ENCODE peak calls at places on chromosomes 1 and 21, in seven cellular contexts. W is SK-N-SH; R is transverse colon; U is lower lobe of right lung; I is CD8-positive, alpha-beta T cell; T is heart left ventricle; L is fibroblast of lung. B is an unnamed sample.

GRCh38 chr1:175307160-175307559 is 114.6 kb upstream of the KIAA0040 start:
- DNase-seq in W (no peak), R (no peak), U (no peak), I (no peak), T (no peak), L (no peak), B (no peak)

GRCh38 chr1:42162181-42162580 is 2.4 kb downstream of the GUCA2A start:
- DNase-seq in W (no peak), R (no peak), U (no peak), I (no peak), T (no peak), L (no peak), B (no peak)

GRCh38 chr1:29998686-29999085 is 724.7 kb downstream of the MATN1 start:
- DNase-seq in W (no peak), R (no peak), U (no peak), I (no peak), T (no peak), L (no peak), B (no peak)

GRCh38 chr1:147084273-147085096 is 87.8 kb downstream of the PRKAB2 start:
- DNase-seq in W (peak), R (peak), U (peak), I (peak), T (peak), L (peak), B (peak)

GRCh38 chr1:68949999-68950398 is 453.1 kb upstream of the DEPDC1 start:
- DNase-seq in W (no peak), R (no peak), U (no peak), I (no peak), T (no peak), L (no peak), B (no peak)

GRCh38 chr1:72062584-72062983 is 219.8 kb downstream of the NEGR1 start:
- DNase-seq in W (no peak), R (no peak), U (no peak), I (no peak), T (no peak), L (peak), B (no peak)

GRCh38 chr1:32742132-32742947 is 39.8 kb upstream of the SYNC start:
- DNase-seq in W (peak), R (peak), U (no peak), I (no peak), T (no peak), L (no peak), B (no peak)

GRCh38 chr1:147089457-147089856 is 82.8 kb downstream of the PRKAB2 start:
- DNase-seq in W (no peak), R (no peak), U (no peak), I (no peak), T (no peak), L (no peak), B (no peak)

GRCh38 chr1:52659356-52659755 is 26.4 kb downstream of the SHISAL2A start:
- DNase-seq in W (no peak), R (no peak), U (no peak), I (no peak), T (no peak), L (no peak), B (no peak)

GRCh38 chr1:56627636-56628039 is 17.5 kb upstream of the PRKAA2 start:
- DNase-seq in W (no peak), R (no peak), U (no peak), I (no peak), T (no peak), L (peak), B (no peak)

GRCh38 chr1:234730542-234731370 is 120.8 kb upstream of the IRF2BP2 start:
- DNase-seq in W (no peak), R (no peak), U (no peak), I (no peak), T (no peak), L (no peak), B (no peak)

GRCh38 chr21:36120304-36120902 is 14.5 kb upstream of the CBR3 start:
- DNase-seq in W (no peak), R (no peak), U (no peak), I (no peak), T (peak), L (peak), B (peak)

GRCh38 chr1:234772345-234773147 is 162.6 kb upstream of the IRF2BP2 start:
- DNase-seq in W (no peak), R (peak), U (peak), I (peak), T (peak), L (peak), B (peak)

GRCh38 chr1:156963621-156964020 is 43.2 kb downstream of the LRRC71 start:
- DNase-seq in W (no peak), R (no peak), U (peak), I (peak), T (no peak), L (peak), B (no peak)

GRCh38 chr1:223248001-223248786 is 105.1 kb upstream of the TLR5 start:
- DNase-seq in W (no peak), R (no peak), U (no peak), I (no peak), T (no peak), L (no peak), B (no peak)

GRCh38 chr1:89405275-89405929 is 41.5 kb downstream of the GBP6 start:
- DNase-seq in W (no peak), R (no peak), U (no peak), I (no peak), T (no peak), L (no peak), B (no peak)

GRCh38 chr1:230868736-230869385 is 540 bp upstream of the C1orf198 start:
- DNase-seq in W (no peak), R (peak), U (peak), I (no peak), T (no peak), L (peak), B (peak)

GRCh38 chr1:38527373-38527966 is 332.1 kb downstream of the RRAGC start:
- DNase-seq in W (no peak), R (peak), U (peak), I (no peak), T (no peak), L (no peak), B (no peak)

GRCh38 chr1:217211484-217211883 is 419.4 kb downstream of the GPATCH2 start:
- DNase-seq in W (no peak), R (no peak), U (no peak), I (no peak), T (no peak), L (no peak), B (no peak)

GRCh38 chr21:37358392-37358791 is 8.2 kb upstream of the DYRK1A start:
- DNase-seq in W (no peak), R (no peak), U (no peak), I (no peak), T (no peak), L (no peak), B (no peak)

GRCh38 chr1:22831729-22832413 is 121.2 kb downstream of the EPHB2 start:
- DNase-seq in W (no peak), R (peak), U (peak), I (no peak), T (no peak), L (peak), B (peak)

GRCh38 chr1:45205000-45205909 is 1.1 kb downstream of the ZSWIM5 start:
- DNase-seq in W (peak), R (peak), U (peak), I (no peak), T (peak), L (peak), B (peak)

GRCh38 chr1:173864179-173864867 is 3.5 kb downstream of the GAS5 start:
- DNase-seq in W (no peak), R (no peak), U (no peak), I (no peak), T (no peak), L (no peak), B (no peak)

GRCh38 chr21:37380349-37381323 is 14.1 kb downstream of the DYRK1A start:
- DNase-seq in W (no peak), R (no peak), U (no peak), I (no peak), T (peak), L (no peak), B (peak)

GRCh38 chr1:172417552-172417951 is 2.9 kb upstream of the C1orf105 start:
- DNase-seq in W (no peak), R (no peak), U (no peak), I (no peak), T (no peak), L (no peak), B (no peak)

GRCh38 chr1:18288609-18289219 is 181.1 kb downstream of the IGSF21 start:
- DNase-seq in W (peak), R (no peak), U (no peak), I (no peak), T (no peak), L (no peak), B (no peak)

GRCh38 chr1:43779266-43779665 is 71.9 kb downstream of the ST3GAL3 start:
- DNase-seq in W (no peak), R (no peak), U (no peak), I (no peak), T (no peak), L (no peak), B (no peak)

GRCh38 chr1:96660503-96660902 is 61.1 kb upstream of the PTBP2 start:
- DNase-seq in W (no peak), R (no peak), U (no peak), I (no peak), T (no peak), L (peak), B (no peak)

GRCh38 chr1:185108324-185108723 is 48.4 kb downstream of the TRMT1L start:
- DNase-seq in W (no peak), R (no peak), U (no peak), I (no peak), T (no peak), L (peak), B (no peak)

GRCh38 chr1:10724948-10725852 is 71.2 kb downstream of the CASZ1 start:
- DNase-seq in W (peak), R (no peak), U (peak), I (no peak), T (peak), L (peak), B (peak)

GRCh38 chr1:31633117-31633516 is 11.6 kb downstream of the PEF1 start:
- DNase-seq in W (no peak), R (peak), U (no peak), I (no peak), T (no peak), L (no peak), B (peak)

GRCh38 chr1:208731976-208732821 is 488.0 kb upstream of the PLXNA2 start:
- DNase-seq in W (peak), R (no peak), U (no peak), I (no peak), T (no peak), L (no peak), B (no peak)

GRCh38 chr1:207346562-207346912 is 25.1 kb downstream of the CD55 start:
- DNase-seq in W (no peak), R (no peak), U (no peak), I (no peak), T (no peak), L (no peak), B (peak)

GRCh38 chr1:206803221-206803730 is 31.0 kb upstream of the IL10 start:
- DNase-seq in W (no peak), R (peak), U (no peak), I (peak), T (no peak), L (no peak), B (no peak)

GRCh38 chr1:231628207-231628876 is 1.8 kb downstream of the DISC1 start:
- DNase-seq in W (no peak), R (no peak), U (no peak), I (no peak), T (no peak), L (no peak), B (no peak)

GRCh38 chr21:32886339-32886738 is 114.8 kb upstream of the PAXBP1 start:
- DNase-seq in W (no peak), R (no peak), U (no peak), I (no peak), T (no peak), L (no peak), B (no peak)

GRCh38 chr1:212291505-212292134 is 6.4 kb downstream of the PPP2R5A start:
- DNase-seq in W (peak), R (no peak), U (no peak), I (no peak), T (no peak), L (peak), B (no peak)

GRCh38 chr1:168414914-168415313 is 128.9 kb downstream of the XCL2 start:
- DNase-seq in W (no peak), R (no peak), U (no peak), I (no peak), T (no peak), L (no peak), B (no peak)

GRCh38 chr1:13517193-13517812 is 3.5 kb upstream of the LRRC38 start:
- DNase-seq in W (peak), R (no peak), U (no peak), I (no peak), T (no peak), L (no peak), B (no peak)

GRCh38 chr1:11350265-11350664 is 77.3 kb downstream of the UBIAD1 start:
- DNase-seq in W (no peak), R (no peak), U (no peak), I (no peak), T (no peak), L (no peak), B (no peak)

DNA sequence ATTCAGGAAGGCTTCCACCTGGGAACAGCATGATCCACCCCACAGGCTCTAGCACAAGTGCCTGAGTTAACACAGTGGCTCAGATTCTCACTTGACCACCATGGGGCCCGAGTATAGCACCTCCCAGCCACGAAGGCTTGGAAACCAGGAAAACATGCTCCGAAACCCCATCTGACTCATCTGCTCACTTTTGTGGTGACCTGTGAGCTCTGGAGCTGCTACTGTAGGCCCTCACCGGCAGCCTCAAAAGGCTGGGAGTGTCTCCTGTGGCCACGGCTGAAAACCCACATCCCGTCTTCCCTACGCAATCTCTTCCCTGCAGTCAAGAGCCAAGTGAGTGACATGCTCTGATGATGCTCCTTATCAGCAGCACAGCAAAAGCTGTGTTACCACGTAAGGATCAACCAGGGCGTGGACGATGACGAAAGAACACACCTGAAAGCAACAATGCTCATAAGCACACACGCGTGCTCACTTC is 81.4 kb downstream of the TGFBR3 start:
- DNase-seq in W (no peak), R (no peak), U (no peak), I (peak), T (no peak), L (peak), B (no peak)
- H3K27ac ChIP-seq in W (no peak), R (peak), U (peak), I (peak), T (peak), L (no peak), B (no peak)

GRCh38 chr1:165632152-165632469 is 1.1 kb downstream of the MGST3 start:
- DNase-seq in W (no peak), R (peak), U (no peak), I (no peak), T (no peak), L (no peak), B (no peak)

GRCh38 chr1:165630629-165631402 is at the start of gene MGST3:
- DNase-seq in W (peak), R (peak), U (peak), I (peak), T (peak), L (peak), B (peak)

GRCh38 chr1:165633624-165634023 is 2.6 kb downstream of the MGST3 start:
- DNase-seq in W (no peak), R (no peak), U (no peak), I (no peak), T (no peak), L (peak), B (no peak)

GRCh38 chr1:165631403-165632151 is 543 bp downstream of the MGST3 start:
- DNase-seq in W (peak), R (peak), U (peak), I (peak), T (peak), L (peak), B (peak)

GRCh38 chr1:165632491-165632890 is 1.5 kb downstream of the MGST3 start:
- DNase-seq in W (no peak), R (no peak), U (no peak), I (no peak), T (peak), L (no peak), B (no peak)
- H3K4me3 ChIP-seq in W (peak), R (peak), U (peak), I (peak), T (peak), L (peak), B (peak)

GRCh38 chr1:186987065-186987464 is 158.3 kb downstream of the PLA2G4A start:
- DNase-seq in W (no peak), R (no peak), U (no peak), I (no peak), T (no peak), L (no peak), B (no peak)

GRCh38 chr1:186985889-186986491 is 157.2 kb downstream of the PLA2G4A start:
- DNase-seq in W (peak), R (no peak), U (no peak), I (no peak), T (no peak), L (peak), B (no peak)

GRCh38 chr1:186983327-186983726 is 154.6 kb downstream of the PLA2G4A start:
- DNase-seq in W (no peak), R (peak), U (peak), I (no peak), T (no peak), L (peak), B (peak)

GRCh38 chr1:186984959-186985358 is 156.2 kb downstream of the PLA2G4A start:
- DNase-seq in W (no peak), R (no peak), U (no peak), I (no peak), T (no peak), L (no peak), B (no peak)

GRCh38 chr1:186987769-186988168 is 159.0 kb downstream of the PLA2G4A start:
- DNase-seq in W (no peak), R (no peak), U (no peak), I (no peak), T (no peak), L (no peak), B (no peak)
- TF ChIP-seq CTCF in W (peak), R (no peak), U (no peak), I (no peak), T (no peak), L (no peak), B (no peak)

GRCh38 chr1:203424861-203425667 is 50.5 kb upstream of the PRELP start:
- DNase-seq in W (peak), R (no peak), U (no peak), I (no peak), T (no peak), L (peak), B (no peak)
- H3K27ac ChIP-seq in W (no peak), R (peak), U (no peak), I (no peak), T (peak), L (no peak), B (no peak)

B was measured in psoas muscle.